ENCODE peak calls at places on chromosome 20, in ten cellular contexts. J, X, M, W, B, Q, N, K, P and Z are unnamed samples.

GRCh38 chr20:21507275-21508229 is 6.3 kb downstream of the NKX2-2 start:
- DNase-seq in J (no peak), X (no peak), M (no peak), W (no peak), B (no peak), Q (no peak), N (no peak), K (no peak), P (no peak), Z (no peak)

GRCh38 chr20:54085910-54086309 is 15.5 kb upstream of the BCAS1 start:
- DNase-seq in J (no peak), X (no peak), M (no peak), W (no peak), B (no peak), Q (no peak), N (no peak), K (no peak), P (no peak), Z (no peak)

GRCh38 chr20:45341939-45342862 is 6.0 kb downstream of the SDC4 start:
- DNase-seq in J (no peak), X (peak; percentile 93), M (no peak), W (no peak), B (no peak), Q (no peak), N (peak; percentile 87), K (peak; percentile 82), P (peak; percentile 71), Z (no peak)

GRCh38 chr20:32574296-32575226 is 10.6 kb downstream of the NOL4L start:
- DNase-seq in J (no peak), X (no peak), M (peak; percentile 85), W (no peak), B (peak; percentile 84), Q (no peak), N (no peak), K (peak; percentile 64), P (no peak), Z (no peak)

GRCh38 chr20:9807176-9807575 is 31.7 kb downstream of the PAK5 start:
- DNase-seq in J (no peak), X (no peak), M (no peak), W (no peak), B (no peak), Q (no peak), N (no peak), K (no peak), P (no peak), Z (no peak)

GRCh38 chr20:58150772-58151171 is 77.7 kb downstream of the ANKRD60 start:
- DNase-seq in J (no peak), X (peak; percentile 54), M (no peak), W (no peak), B (no peak), Q (no peak), N (no peak), K (peak; percentile 82), P (peak; percentile 74), Z (no peak)

GRCh38 chr20:17503501-17504325 is 27.5 kb downstream of the BFSP1 start:
- DNase-seq in J (no peak), X (no peak), M (no peak), W (no peak), B (no peak), Q (no peak), N (no peak), K (peak; percentile 18), P (no peak), Z (no peak)

GRCh38 chr20:34108616-34109174 is 3.3 kb downstream of the EIF2S2 start:
- DNase-seq in J (no peak), X (no peak), M (no peak), W (no peak), B (no peak), Q (no peak), N (no peak), K (no peak), P (no peak), Z (no peak)

GRCh38 chr20:9409352-9409751 is 105.0 kb upstream of the LAMP5 start:
- DNase-seq in J (no peak), X (no peak), M (no peak), W (no peak), B (peak; percentile 37), Q (no peak), N (no peak), K (no peak), P (no peak), Z (no peak)

GRCh38 chr20:31608256-31608980 is 3.3 kb downstream of the ID1 start:
- DNase-seq in J (no peak), X (peak; percentile 85), M (peak; percentile 60), W (no peak), B (peak; percentile 72), Q (peak; percentile 91), N (peak; percentile 77), K (peak; percentile 92), P (peak; percentile 93), Z (no peak)

GRCh38 chr20:38878798-38879197 is 47.4 kb upstream of the FAM83D start:
- DNase-seq in J (no peak), X (no peak), M (peak; percentile 33), W (no peak), B (no peak), Q (no peak), N (no peak), K (peak; percentile 61), P (no peak), Z (no peak)

DNA sequence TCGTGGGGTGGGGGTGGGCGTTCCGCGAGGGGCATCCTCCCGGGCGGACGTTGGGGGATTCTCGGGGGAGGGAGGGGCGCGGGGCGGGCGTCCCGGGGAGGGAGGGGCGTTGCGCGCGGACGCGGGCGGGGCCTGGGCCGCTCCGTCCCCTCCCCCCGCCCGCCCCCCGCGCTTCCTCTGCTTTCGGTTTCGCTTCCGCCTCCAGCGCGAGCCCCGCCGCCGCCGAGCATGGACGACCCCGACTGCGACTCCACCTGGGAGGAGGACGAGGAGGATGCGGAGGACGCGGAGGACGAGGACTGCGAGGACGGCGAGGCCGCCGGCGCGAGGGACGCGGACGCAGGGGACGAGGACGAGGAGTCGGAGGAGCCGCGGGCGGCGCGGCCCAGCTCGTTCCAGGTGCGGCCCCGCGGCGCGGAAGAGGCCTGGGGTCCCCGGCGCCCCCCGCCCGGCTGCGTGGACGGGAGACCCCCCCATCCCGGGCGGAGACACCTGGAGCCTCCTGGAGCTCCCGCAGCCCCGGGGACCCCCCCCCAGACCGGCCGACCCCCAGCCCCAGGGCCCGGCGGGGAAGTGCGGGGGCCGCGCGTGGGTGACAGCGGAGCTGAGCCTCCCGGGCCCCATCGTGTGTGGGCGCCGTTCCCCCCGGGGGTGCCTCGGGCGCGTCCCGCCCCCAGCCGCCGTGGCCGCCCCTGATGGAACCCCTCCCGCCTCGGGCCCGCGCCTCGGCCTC is at the start of gene OGFR:
- DNase-seq in J (peak; percentile 62), X (peak; percentile 55), M (peak; percentile 50), W (peak; percentile 72), B (peak; percentile 55), Q (no peak), N (no peak), K (peak; percentile 55), P (peak; percentile 76), Z (no peak)
- H3K4me1 ChIP-seq in J (peaks cover 37% of the 10 kb centered on the region), X (peaks cover 24% of the 10 kb centered on the region), M (no peaks in the 10 kb centered on the region), W (peaks cover 39% of the 10 kb centered on the region), B (peaks cover 13% of the 10 kb centered on the region), Q (peaks cover 19% of the 10 kb centered on the region), N (peaks cover 12% of the 10 kb centered on the region), K (no peaks in the 10 kb centered on the region), P (peaks cover 14% of the 10 kb centered on the region), Z (peaks cover 16% of the 10 kb centered on the region)

GRCh38 chr20:46689082-46689753 is at the start of gene TP53RK:
- DNase-seq in J (peak; percentile 93), X (peak; percentile 98), M (peak; percentile 100), W (peak; percentile 94), B (peak; percentile 99), Q (peak; percentile 99), N (peak; percentile 97), K (peak; percentile 100), P (peak; percentile 100), Z (peak; percentile 95)
- H3K4me1 ChIP-seq in J (peaks cover 42% of the 10 kb centered on the region), X (peaks cover 22% of the 10 kb centered on the region), M (no peaks in the 10 kb centered on the region), W (peaks cover 46% of the 10 kb centered on the region), B (peaks cover 10% of the 10 kb centered on the region), Q (peaks cover 13% of the 10 kb centered on the region), N (no peaks in the 10 kb centered on the region), K (peaks cover 2% of the 10 kb centered on the region), P (peaks cover 10% of the 10 kb centered on the region), Z (peaks cover 17% of the 10 kb centered on the region)

GRCh38 chr20:50546729-50547314 is 36.6 kb downstream of the PTPN1 start:
- DNase-seq in J (no peak), X (no peak), M (no peak), W (no peak), B (no peak), Q (no peak), N (no peak), K (no peak), P (no peak), Z (no peak)

GRCh38 chr20:50545123-50545522 is 34.9 kb downstream of the PTPN1 start:
- DNase-seq in J (no peak), X (no peak), M (no peak), W (no peak), B (no peak), Q (no peak), N (no peak), K (no peak), P (no peak), Z (no peak)

GRCh38 chr20:50541606-50542041 is 31.4 kb downstream of the PTPN1 start:
- DNase-seq in J (no peak), X (no peak), M (no peak), W (no peak), B (no peak), Q (peak; percentile 43), N (no peak), K (no peak), P (no peak), Z (no peak)

GRCh38 chr20:50540620-50541605 is 30.7 kb downstream of the PTPN1 start:
- DNase-seq in J (no peak), X (no peak), M (peak; percentile 79), W (no peak), B (peak; percentile 96), Q (peak; percentile 91), N (no peak), K (no peak), P (no peak), Z (peak; percentile 21)

GRCh38 chr20:50543326-50543725 is 33.1 kb downstream of the PTPN1 start:
- DNase-seq in J (no peak), X (no peak), M (no peak), W (no peak), B (no peak), Q (no peak), N (no peak), K (no peak), P (no peak), Z (no peak)
- H3K4me1 ChIP-seq in J (peaks cover 44% of the 10 kb centered on the region), X (peaks cover 15% of the 10 kb centered on the region), M (peaks cover 28% of the 10 kb centered on the region), W (peaks cover 65% of the 10 kb centered on the region), B (peaks cover 81% of the 10 kb centered on the region), Q (peaks cover 82% of the 10 kb centered on the region), N (no peaks in the 10 kb centered on the region), K (no peaks in the 10 kb centered on the region), P (peaks cover 4% of the 10 kb centered on the region), Z (peaks cover 71% of the 10 kb centered on the region)

DNA sequence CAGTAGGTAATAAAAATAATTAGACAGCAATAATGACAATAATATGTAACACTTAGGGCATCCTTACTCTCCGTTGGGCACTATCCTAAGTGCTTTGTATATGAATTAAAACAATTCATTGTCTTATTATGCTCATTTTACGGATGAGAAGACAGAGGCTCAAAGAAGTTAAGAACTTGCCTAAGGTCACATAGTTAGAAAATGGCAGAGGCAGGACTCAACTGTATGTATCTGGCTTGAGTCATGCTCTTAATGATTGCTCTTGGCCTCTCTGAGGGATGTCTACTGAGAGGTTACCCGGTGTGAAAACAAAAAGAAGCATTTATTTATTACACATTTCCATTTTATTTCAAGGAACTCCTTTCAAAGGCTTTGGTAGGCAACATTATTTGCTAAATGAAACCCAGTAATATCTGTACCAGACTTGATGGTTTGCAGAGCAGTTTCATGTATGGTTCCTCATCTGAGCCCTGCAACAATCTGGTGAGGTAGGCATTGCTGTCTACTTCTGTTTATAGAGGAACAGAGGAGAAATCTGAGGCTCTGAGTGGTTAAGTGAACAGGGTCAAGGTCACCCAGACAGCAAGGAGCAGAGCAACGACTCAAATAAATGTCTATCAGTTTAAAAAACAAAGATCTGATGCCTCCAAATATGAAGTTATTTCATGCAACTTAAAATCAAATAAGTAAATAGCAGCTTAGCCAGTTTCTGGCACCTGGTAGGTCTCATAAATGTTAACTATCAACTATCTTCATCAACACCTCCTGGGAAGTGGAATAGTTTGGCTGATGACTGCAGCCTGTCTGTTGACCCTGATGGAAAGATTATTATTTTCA is 4.2 kb upstream of the PARD6B start:
- DNase-seq in J (no peak), X (peak; percentile 7), M (no peak), W (no peak), B (no peak), Q (no peak), N (no peak), K (peak; percentile 0), P (no peak), Z (no peak)
- H3K4me1 ChIP-seq in J (peaks cover 9% of the 10 kb centered on the region), X (peaks cover 55% of the 10 kb centered on the region), M (peaks cover 6% of the 10 kb centered on the region), W (peaks cover 7% of the 10 kb centered on the region), B (peaks cover 39% of the 10 kb centered on the region), Q (peaks cover 71% of the 10 kb centered on the region), N (no peaks in the 10 kb centered on the region), K (peaks cover 2% of the 10 kb centered on the region), P (no peaks in the 10 kb centered on the region), Z (peaks cover 50% of the 10 kb centered on the region)